ENCODE peak calls at places on chromosome 20, in six cellular contexts. R is upper lobe of left lung, D is MCF 10A, L is endodermal cell, X is cardiac muscle cell, B is type B pancreatic cell. V is an unnamed sample.
A peak's percentile ranks its signal among the peaks of the same experiment; 100 is the strongest.

GRCh38 chr20:58538752-58539151 is 23.6 kb upstream of the APCDD1L start:
- DNase-seq in R (no peak), D (no peak), L (peak; percentile 5), X (no peak), B (peak; percentile 20), V (no peak)

GRCh38 chr20:59831024-59831900 is 102.2 kb downstream of the SYCP2 start:
- DNase-seq in R (no peak), D (peak; percentile 14), L (peak; percentile 43), X (no peak), B (no peak), V (peak; percentile 47)

GRCh38 chr20:39823239-39823638 is 861.1 kb downstream of the DHX35 start:
- DNase-seq in R (no peak), D (no peak), L (no peak), X (peak; percentile 70), B (no peak), V (no peak)

GRCh38 chr20:44526129-44526528 is 4.3 kb upstream of the SERINC3 start:
- DNase-seq in R (no peak), D (peak; percentile 46), L (peak; percentile 79), X (peak; percentile 41), B (no peak), V (no peak)

GRCh38 chr20:48326434-48326691 is 501.4 kb downstream of the PREX1 start:
- DNase-seq in R (peak; percentile 50), D (no peak), L (no peak), X (no peak), B (no peak), V (no peak)

GRCh38 chr20:20331796-20332195 is 36.1 kb upstream of the INSM1 start:
- DNase-seq in R (no peak), D (no peak), L (no peak), X (no peak), B (no peak), V (no peak)

GRCh38 chr20:22495172-22495571 is 89.2 kb downstream of the FOXA2 start:
- DNase-seq in R (no peak), D (no peak), L (no peak), X (no peak), B (no peak), V (no peak)

GRCh38 chr20:57768519-57768918 is 58.7 kb upstream of the PMEPA1 start:
- DNase-seq in R (no peak), D (no peak), L (peak; percentile 68), X (no peak), B (no peak), V (no peak)

GRCh38 chr20:1033751-1034419 is 31.8 kb upstream of the RSPO4 start:
- DNase-seq in R (no peak), D (no peak), L (no peak), X (no peak), B (no peak), V (no peak)

GRCh38 chr20:58459058-58459743 is 56.0 kb downstream of the APCDD1L start:
- DNase-seq in R (no peak), D (no peak), L (no peak), X (no peak), B (no peak), V (no peak)

GRCh38 chr20:62818592-62819493 is 2.0 kb downstream of the COL9A3 start:
- DNase-seq in R (peak; percentile 82), D (peak; percentile 77), L (no peak), X (peak; percentile 86), B (no peak), V (no peak)
- TF ChIP-seq CTCF in R (no peak), D (no peak), L (no peak), X (no peak), B (no peak), V (no peak)

GRCh38 chr20:14193885-14194284 is 143.5 kb downstream of the FLRT3 start:
- DNase-seq in R (no peak), D (peak; percentile 17), L (no peak), X (no peak), B (no peak), V (no peak)
- TF ChIP-seq CTCF in R (no peak), D (no peak), L (peak; percentile 64), X (no peak), B (peak; percentile 49), V (no peak)

DNA sequence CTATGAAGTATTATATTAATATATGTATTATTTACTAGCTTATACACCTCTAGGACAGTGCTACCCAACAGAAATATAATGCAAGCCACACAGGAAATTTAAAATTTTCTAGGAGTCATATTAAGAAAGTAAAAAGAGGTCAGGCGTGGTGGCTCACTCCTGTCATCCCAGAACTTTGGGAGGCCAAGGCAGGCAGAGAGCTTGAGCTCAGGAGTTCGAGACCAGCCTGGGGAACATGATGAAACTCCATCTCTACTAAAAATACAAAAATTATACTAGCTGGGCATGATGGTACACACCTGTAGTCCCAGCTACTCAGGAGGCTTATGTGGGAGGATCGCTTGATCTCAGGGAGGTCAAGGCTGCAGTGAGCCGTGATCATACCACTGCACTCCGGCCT is 237.6 kb upstream of the ZNF217 start:
- DNase-seq in R (no peak), D (no peak), L (no peak), X (no peak), B (no peak), V (no peak)
- TF ChIP-seq CTCF in R (no peak), D (no peak), L (no peak), X (no peak), B (no peak), V (no peak)

DNA sequence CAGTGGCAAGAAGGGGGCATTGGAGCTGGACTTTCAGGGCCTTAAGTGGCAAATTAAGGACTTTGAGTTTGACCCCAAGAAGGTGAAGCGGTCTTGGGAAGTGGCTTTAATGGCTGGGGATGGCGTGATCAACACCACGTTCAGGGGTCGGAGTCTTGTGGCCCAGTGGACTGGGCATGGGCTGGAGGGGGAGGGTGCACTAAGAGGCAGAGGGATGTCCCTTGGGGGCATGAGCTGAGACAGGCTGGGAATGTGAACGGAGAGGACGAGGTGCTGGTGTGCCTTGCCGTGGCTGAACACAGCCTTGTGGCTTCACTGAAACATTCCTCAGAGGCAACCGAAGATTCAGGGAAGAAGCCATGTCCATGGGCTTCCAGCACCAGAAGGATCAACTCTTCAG is 227.0 kb downstream of the SYNDIG1 start:
- DNase-seq in R (no peak), D (no peak), L (no peak), X (no peak), B (peak; percentile 47), V (no peak)
- TF ChIP-seq CTCF in R (no peak), D (no peak), L (no peak), X (no peak), B (no peak), V (no peak)

V was measured in GM13977.